ENCODE peak calls at places on chromosomes 12 and 14, in nine cellular contexts. One of them, this sample, is unnamed.

GRCh38 chr14:91300957-91301356 is 56.5 kb upstream of the GPR68 start:
- DNase-seq in endodermal cell: no peak
- DNase-seq in effector CD4-positive, alpha-beta T cell: no peak
- DNase-seq in AG04450: no peak
- DNase-seq in HuH-7.5: no peak
- DNase-seq in dermis microvascular lymphatic vessel endothelial cell: no peak
- DNase-seq in NCI-H2029: no peak
- DNase-seq in D341Med: no peak
- DNase-seq in stimulated activated naive B cell treated with anti-CD40 and anti-IgM and Interleukin-4, amounts not matched to agents 10 μg/mL and 1 μg/mL and 100 μg/mL, for 72 hours: no peak
- DNase-seq in this sample: no peak

GRCh38 chr12:63930971-63931370 is 86.5 kb downstream of the SRGAP1 start:
- DNase-seq in endodermal cell: no peak
- DNase-seq in effector CD4-positive, alpha-beta T cell: no peak
- DNase-seq in AG04450: no peak
- DNase-seq in HuH-7.5: no peak
- DNase-seq in dermis microvascular lymphatic vessel endothelial cell: no peak
- DNase-seq in NCI-H2029: no peak
- DNase-seq in D341Med: no peak
- DNase-seq in stimulated activated naive B cell treated with anti-CD40 and anti-IgM and Interleukin-4, amounts not matched to agents 10 μg/mL and 1 μg/mL and 100 μg/mL, for 72 hours: no peak
- DNase-seq in this sample: no peak

GRCh38 chr12:104971276-104971675 is 13.2 kb upstream of the SLC41A2 start:
- DNase-seq in endodermal cell: no peak
- DNase-seq in effector CD4-positive, alpha-beta T cell: no peak
- DNase-seq in AG04450: no peak
- DNase-seq in HuH-7.5: no peak
- DNase-seq in dermis microvascular lymphatic vessel endothelial cell: no peak
- DNase-seq in NCI-H2029: no peak
- DNase-seq in D341Med: no peak
- DNase-seq in stimulated activated naive B cell treated with anti-CD40 and anti-IgM and Interleukin-4, amounts not matched to agents 10 μg/mL and 1 μg/mL and 100 μg/mL, for 72 hours: no peak
- DNase-seq in this sample: peak; percentile 60

GRCh38 chr14:88227693-88228092 is 95.4 kb downstream of the KCNK10 start:
- DNase-seq in endodermal cell: no peak
- DNase-seq in effector CD4-positive, alpha-beta T cell: no peak
- DNase-seq in AG04450: no peak
- DNase-seq in HuH-7.5: no peak
- DNase-seq in dermis microvascular lymphatic vessel endothelial cell: no peak
- DNase-seq in NCI-H2029: no peak
- DNase-seq in D341Med: no peak
- DNase-seq in stimulated activated naive B cell treated with anti-CD40 and anti-IgM and Interleukin-4, amounts not matched to agents 10 μg/mL and 1 μg/mL and 100 μg/mL, for 72 hours: no peak
- DNase-seq in this sample: no peak

GRCh38 chr12:69502342-69503081 is 32.3 kb downstream of the FRS2 start:
- DNase-seq in endodermal cell: no peak
- DNase-seq in effector CD4-positive, alpha-beta T cell: no peak
- DNase-seq in AG04450: no peak
- DNase-seq in HuH-7.5: no peak
- DNase-seq in dermis microvascular lymphatic vessel endothelial cell: no peak
- DNase-seq in NCI-H2029: no peak
- DNase-seq in D341Med: no peak
- DNase-seq in stimulated activated naive B cell treated with anti-CD40 and anti-IgM and Interleukin-4, amounts not matched to agents 10 μg/mL and 1 μg/mL and 100 μg/mL, for 72 hours: no peak
- DNase-seq in this sample: no peak

GRCh38 chr12:28780096-28780495 is 369.0 kb upstream of the FAR2 start:
- DNase-seq in endodermal cell: no peak
- DNase-seq in effector CD4-positive, alpha-beta T cell: no peak
- DNase-seq in AG04450: no peak
- DNase-seq in HuH-7.5: no peak
- DNase-seq in dermis microvascular lymphatic vessel endothelial cell: peak; percentile 42
- DNase-seq in NCI-H2029: no peak
- DNase-seq in D341Med: no peak
- DNase-seq in stimulated activated naive B cell treated with anti-CD40 and anti-IgM and Interleukin-4, amounts not matched to agents 10 μg/mL and 1 μg/mL and 100 μg/mL, for 72 hours: no peak
- DNase-seq in this sample: peak; percentile 79

GRCh38 chr14:73745571-73746539 is 31.7 kb upstream of the PNMA1 start:
- DNase-seq in endodermal cell: no peak
- DNase-seq in effector CD4-positive, alpha-beta T cell: no peak
- DNase-seq in AG04450: no peak
- DNase-seq in HuH-7.5: no peak
- DNase-seq in dermis microvascular lymphatic vessel endothelial cell: no peak
- DNase-seq in NCI-H2029: no peak
- DNase-seq in D341Med: no peak
- DNase-seq in stimulated activated naive B cell treated with anti-CD40 and anti-IgM and Interleukin-4, amounts not matched to agents 10 μg/mL and 1 μg/mL and 100 μg/mL, for 72 hours: no peak
- DNase-seq in this sample: no peak

GRCh38 chr14:69133206-69134125 is 19.5 kb downstream of the DCAF5 start:
- DNase-seq in endodermal cell: no peak
- DNase-seq in effector CD4-positive, alpha-beta T cell: no peak
- DNase-seq in AG04450: no peak
- DNase-seq in HuH-7.5: no peak
- DNase-seq in dermis microvascular lymphatic vessel endothelial cell: peak; percentile 22
- DNase-seq in NCI-H2029: peak; percentile 6
- DNase-seq in D341Med: no peak
- DNase-seq in stimulated activated naive B cell treated with anti-CD40 and anti-IgM and Interleukin-4, amounts not matched to agents 10 μg/mL and 1 μg/mL and 100 μg/mL, for 72 hours: no peak
- DNase-seq in this sample: no peak

GRCh38 chr14:64960762-64961276 is 11.3 kb downstream of the RAB15 start:
- DNase-seq in endodermal cell: peak; percentile 88
- DNase-seq in effector CD4-positive, alpha-beta T cell: no peak
- DNase-seq in AG04450: no peak
- DNase-seq in HuH-7.5: peak; percentile 30
- DNase-seq in dermis microvascular lymphatic vessel endothelial cell: no peak
- DNase-seq in NCI-H2029: peak; percentile 55
- DNase-seq in D341Med: peak; percentile 60
- DNase-seq in stimulated activated naive B cell treated with anti-CD40 and anti-IgM and Interleukin-4, amounts not matched to agents 10 μg/mL and 1 μg/mL and 100 μg/mL, for 72 hours: no peak
- DNase-seq in this sample: no peak

GRCh38 chr12:130490674-130491073 is 153.0 kb downstream of the PIWIL1 start:
- DNase-seq in endodermal cell: no peak
- DNase-seq in effector CD4-positive, alpha-beta T cell: no peak
- DNase-seq in AG04450: no peak
- DNase-seq in HuH-7.5: no peak
- DNase-seq in dermis microvascular lymphatic vessel endothelial cell: no peak
- DNase-seq in NCI-H2029: no peak
- DNase-seq in D341Med: no peak
- DNase-seq in stimulated activated naive B cell treated with anti-CD40 and anti-IgM and Interleukin-4, amounts not matched to agents 10 μg/mL and 1 μg/mL and 100 μg/mL, for 72 hours: no peak
- DNase-seq in this sample: no peak

GRCh38 chr14:63905370-63905769 is 52.6 kb downstream of the SYNE2 start:
- DNase-seq in endodermal cell: no peak
- DNase-seq in effector CD4-positive, alpha-beta T cell: no peak
- DNase-seq in AG04450: no peak
- DNase-seq in HuH-7.5: no peak
- DNase-seq in dermis microvascular lymphatic vessel endothelial cell: no peak
- DNase-seq in NCI-H2029: no peak
- DNase-seq in D341Med: no peak
- DNase-seq in stimulated activated naive B cell treated with anti-CD40 and anti-IgM and Interleukin-4, amounts not matched to agents 10 μg/mL and 1 μg/mL and 100 μg/mL, for 72 hours: no peak
- DNase-seq in this sample: no peak

GRCh38 chr14:65103150-65103760 is 938 bp upstream of the MAX start:
- DNase-seq in endodermal cell: no peak
- DNase-seq in effector CD4-positive, alpha-beta T cell: no peak
- DNase-seq in AG04450: no peak
- DNase-seq in HuH-7.5: no peak
- DNase-seq in dermis microvascular lymphatic vessel endothelial cell: peak; percentile 32
- DNase-seq in NCI-H2029: no peak
- DNase-seq in D341Med: peak; percentile 45
- DNase-seq in stimulated activated naive B cell treated with anti-CD40 and anti-IgM and Interleukin-4, amounts not matched to agents 10 μg/mL and 1 μg/mL and 100 μg/mL, for 72 hours: peak; percentile 5
- DNase-seq in this sample: peak; percentile 31

GRCh38 chr14:97328743-97329142 is 531.6 kb downstream of the VRK1 start:
- DNase-seq in endodermal cell: no peak
- DNase-seq in effector CD4-positive, alpha-beta T cell: no peak
- DNase-seq in AG04450: no peak
- DNase-seq in HuH-7.5: no peak
- DNase-seq in dermis microvascular lymphatic vessel endothelial cell: no peak
- DNase-seq in NCI-H2029: no peak
- DNase-seq in D341Med: no peak
- DNase-seq in stimulated activated naive B cell treated with anti-CD40 and anti-IgM and Interleukin-4, amounts not matched to agents 10 μg/mL and 1 μg/mL and 100 μg/mL, for 72 hours: no peak
- DNase-seq in this sample: no peak

GRCh38 chr12:125340791-125341190 is 275.6 kb downstream of the AACS start:
- DNase-seq in endodermal cell: peak; percentile 42
- DNase-seq in effector CD4-positive, alpha-beta T cell: no peak
- DNase-seq in AG04450: no peak
- DNase-seq in HuH-7.5: no peak
- DNase-seq in dermis microvascular lymphatic vessel endothelial cell: peak; percentile 52
- DNase-seq in NCI-H2029: peak; percentile 92
- DNase-seq in D341Med: no peak
- DNase-seq in stimulated activated naive B cell treated with anti-CD40 and anti-IgM and Interleukin-4, amounts not matched to agents 10 μg/mL and 1 μg/mL and 100 μg/mL, for 72 hours: no peak
- DNase-seq in this sample: peak; percentile 72

GRCh38 chr12:116306536-116306935 is 29.0 kb upstream of the MED13L start:
- DNase-seq in endodermal cell: peak; percentile 29
- DNase-seq in effector CD4-positive, alpha-beta T cell: no peak
- DNase-seq in AG04450: no peak
- DNase-seq in HuH-7.5: no peak
- DNase-seq in dermis microvascular lymphatic vessel endothelial cell: no peak
- DNase-seq in NCI-H2029: no peak
- DNase-seq in D341Med: no peak
- DNase-seq in stimulated activated naive B cell treated with anti-CD40 and anti-IgM and Interleukin-4, amounts not matched to agents 10 μg/mL and 1 μg/mL and 100 μg/mL, for 72 hours: no peak
- DNase-seq in this sample: no peak

GRCh38 chr14:101315802-101316296 is 245.4 kb upstream of the DIO3 start:
- DNase-seq in endodermal cell: no peak
- DNase-seq in effector CD4-positive, alpha-beta T cell: no peak
- DNase-seq in AG04450: no peak
- DNase-seq in HuH-7.5: no peak
- DNase-seq in dermis microvascular lymphatic vessel endothelial cell: no peak
- DNase-seq in NCI-H2029: no peak
- DNase-seq in D341Med: no peak
- DNase-seq in stimulated activated naive B cell treated with anti-CD40 and anti-IgM and Interleukin-4, amounts not matched to agents 10 μg/mL and 1 μg/mL and 100 μg/mL, for 72 hours: no peak
- DNase-seq in this sample: no peak

GRCh38 chr12:78171082-78171481 is 340.4 kb downstream of the NAV3 start:
- DNase-seq in endodermal cell: no peak
- DNase-seq in effector CD4-positive, alpha-beta T cell: no peak
- DNase-seq in AG04450: no peak
- DNase-seq in HuH-7.5: no peak
- DNase-seq in dermis microvascular lymphatic vessel endothelial cell: no peak
- DNase-seq in NCI-H2029: no peak
- DNase-seq in D341Med: peak; percentile 17
- DNase-seq in stimulated activated naive B cell treated with anti-CD40 and anti-IgM and Interleukin-4, amounts not matched to agents 10 μg/mL and 1 μg/mL and 100 μg/mL, for 72 hours: no peak
- DNase-seq in this sample: no peak

GRCh38 chr12:80129895-80130535 is 30.7 kb downstream of the OTOGL start:
- DNase-seq in endodermal cell: no peak
- DNase-seq in effector CD4-positive, alpha-beta T cell: no peak
- DNase-seq in AG04450: no peak
- DNase-seq in HuH-7.5: no peak
- DNase-seq in dermis microvascular lymphatic vessel endothelial cell: no peak
- DNase-seq in NCI-H2029: no peak
- DNase-seq in D341Med: no peak
- DNase-seq in stimulated activated naive B cell treated with anti-CD40 and anti-IgM and Interleukin-4, amounts not matched to agents 10 μg/mL and 1 μg/mL and 100 μg/mL, for 72 hours: no peak
- DNase-seq in this sample: no peak

GRCh38 chr14:53032161-53032803 is 81.4 kb upstream of the FERMT2 start:
- DNase-seq in endodermal cell: no peak
- DNase-seq in effector CD4-positive, alpha-beta T cell: no peak
- DNase-seq in AG04450: no peak
- DNase-seq in HuH-7.5: no peak
- DNase-seq in dermis microvascular lymphatic vessel endothelial cell: peak; percentile 29
- DNase-seq in NCI-H2029: no peak
- DNase-seq in D341Med: no peak
- DNase-seq in stimulated activated naive B cell treated with anti-CD40 and anti-IgM and Interleukin-4, amounts not matched to agents 10 μg/mL and 1 μg/mL and 100 μg/mL, for 72 hours: no peak
- DNase-seq in this sample: peak; percentile 20